ENCODE peak calls at places on chromosome 15, in six cellular contexts. W is AG09309, Q is kidney epithelial cell, J is stomach, T is fibroblast of lung, U is AG04450. H is an unnamed sample.
A peak's percentile ranks its signal among the peaks of the same experiment; 100 is the strongest.

GRCh38 chr15:80191897-80192595 is 39.2 kb downstream of the FAH start:
- DNase-seq in J (no peak), U (no peak), W (no peak), T (no peak), Q (no peak), H (no peak)

GRCh38 chr15:93244691-93245615 is 155.9 kb upstream of the RGMA start:
- DNase-seq in J (no peak), T (no peak), Q (no peak), W (no peak), U (no peak), H (no peak)

GRCh38 chr15:48472756-48473155 is 141.5 kb downstream of the DUT start:
- DNase-seq in Q (no peak), T (peak; percentile 51), J (no peak), W (no peak), U (no peak), H (no peak)

GRCh38 chr15:32107477-32108080 is 77.3 kb downstream of the CHRNA7 start:
- DNase-seq in T (no peak), W (no peak), Q (no peak), U (no peak), J (no peak), H (no peak)

GRCh38 chr15:57298204-57298603 is 78.1 kb upstream of the CGNL1 start:
- DNase-seq in J (no peak), W (no peak), T (peak; percentile 60), Q (no peak), U (peak; percentile 32), H (no peak)

GRCh38 chr15:39745415-39745814 is 37.2 kb downstream of the FSIP1 start:
- DNase-seq in Q (no peak), U (no peak), J (no peak), T (no peak), W (no peak), H (no peak)

GRCh38 chr15:34578283-34578674 is 5.2 kb downstream of the GOLGA8B start:
- DNase-seq in J (no peak), Q (no peak), U (no peak), W (no peak), T (no peak), H (no peak)

GRCh38 chr15:55434989-55435825 is 26.9 kb downstream of the PIERCE2 start:
- DNase-seq in Q (peak; percentile 2), T (peak; percentile 49), W (peak; percentile 23), J (no peak), U (peak; percentile 37), H (peak; percentile 7)

GRCh38 chr15:70323111-70323851 is 225.6 kb upstream of the TLE3 start:
- DNase-seq in W (no peak), T (peak; percentile 75), Q (no peak), U (no peak), J (peak; percentile 38), H (no peak)

GRCh38 chr15:96586901-96587300 is 256.4 kb downstream of the NR2F2 start:
- DNase-seq in T (no peak), J (no peak), U (no peak), Q (no peak), W (no peak), H (no peak)

GRCh38 chr15:66019377-66019776 is 150.1 kb downstream of the RAB11A start:
- DNase-seq in U (no peak), W (no peak), Q (no peak), T (no peak), J (no peak), H (no peak)

GRCh38 chr15:72281713-72282112 is 9.4 kb upstream of the PARP6 start:
- DNase-seq in W (no peak), T (no peak), Q (no peak), U (no peak), J (no peak), H (no peak)

GRCh38 chr15:22951381-22952280 is 28.5 kb downstream of the CYFIP1 start:
- DNase-seq in Q (no peak), J (no peak), U (no peak), T (no peak), W (no peak), H (no peak)

GRCh38 chr15:25426896-25427610 is 11.8 kb downstream of the UBE3A start:
- DNase-seq in T (no peak), J (no peak), U (no peak), Q (no peak), W (no peak), H (no peak)

GRCh38 chr15:64247906-64248541 is 85.2 kb upstream of the PPIB start:
- DNase-seq in U (peak; percentile 60), W (peak; percentile 55), J (no peak), Q (peak; percentile 92), T (peak; percentile 93), H (peak; percentile 70)

GRCh38 chr15:63389902-63390301 is 8.3 kb upstream of the CA12 start:
- DNase-seq in J (peak; percentile 96), T (no peak), U (no peak), Q (no peak), W (no peak), H (no peak)

GRCh38 chr15:56736308-56736707 is 3.0 kb upstream of the ZNF280D start:
- DNase-seq in Q (no peak), U (no peak), W (no peak), T (peak; percentile 71), J (no peak), H (no peak)

GRCh38 chr15:83810110-83810509 is 156.2 kb downstream of the ADAMTSL3 start:
- DNase-seq in W (no peak), T (no peak), Q (no peak), J (no peak), U (no peak), H (no peak)

GRCh38 chr15:72339777-72340177 is 19.8 kb upstream of the CELF6 start:
- DNase-seq in U (peak; percentile 80), W (peak; percentile 98), Q (peak; percentile 56), J (no peak), T (peak; percentile 86), H (peak; percentile 77)

GRCh38 chr15:51448592-51449494 is 107.4 kb downstream of the GLDN start:
- DNase-seq in W (peak; percentile 16), T (no peak), Q (no peak), U (no peak), J (no peak), H (no peak)

GRCh38 chr15:75666823-75667501 is 19.2 kb downstream of the SNX33 start:
- DNase-seq in W (peak; percentile 97), J (peak; percentile 65), T (peak; percentile 99), U (peak; percentile 91), Q (peak; percentile 89), H (peak; percentile 99)

GRCh38 chr15:44181410-44181809 is 13.7 kb downstream of the FRMD5 start:
- DNase-seq in J (no peak), U (no peak), Q (no peak), W (no peak), T (no peak), H (no peak)

GRCh38 chr15:34984884-34985630 is 3.0 kb downstream of the ZNF770 start:
- DNase-seq in Q (no peak), T (peak; percentile 52), J (no peak), U (no peak), W (no peak), H (no peak)

GRCh38 chr15:74889390-74889881 is 406 bp upstream of the MPI start:
- DNase-seq in W (no peak), Q (no peak), J (peak; percentile 34), U (no peak), T (peak; percentile 65), H (no peak)

GRCh38 chr15:43517354-43518072 is at the start of gene MAP1A:
- DNase-seq in T (peak; percentile 71), U (no peak), Q (no peak), W (no peak), J (no peak), H (no peak)

GRCh38 chr15:20106026-20106425 is 435.6 kb downstream of the GOLGA6L6 start:
- DNase-seq in Q (no peak), T (no peak), J (peak; percentile 26), U (no peak), W (no peak), H (no peak)

GRCh38 chr15:80186066-80186465 is 33.3 kb downstream of the FAH start:
- DNase-seq in Q (no peak), W (no peak), J (no peak), U (no peak), T (no peak), H (no peak)

GRCh38 chr15:47412802-47413201 is 304.5 kb upstream of the SEMA6D start:
- DNase-seq in T (no peak), W (no peak), U (no peak), Q (no peak), J (no peak), H (no peak)

GRCh38 chr15:70032509-70032908 is 65.2 kb downstream of the TLE3 start:
- DNase-seq in T (no peak), Q (no peak), J (no peak), U (no peak), W (no peak), H (no peak)

GRCh38 chr15:52857937-52858336 is 67.8 kb upstream of the ONECUT1 start:
- DNase-seq in T (peak; percentile 7), U (no peak), J (no peak), W (no peak), Q (no peak), H (no peak)

GRCh38 chr15:68272797-68273271 is 4.7 kb upstream of the FEM1B start:
- DNase-seq in U (no peak), W (no peak), Q (no peak), J (no peak), T (peak; percentile 89), H (peak; percentile 61)

GRCh38 chr15:61155741-61156700 is 73.1 kb downstream of the RORA start:
- DNase-seq in W (no peak), J (no peak), U (no peak), T (peak; percentile 42), Q (peak; percentile 10), H (no peak)
- TF ChIP-seq CTCF in W (no peak), J (no peak), U (peak; percentile 4), T (no peak), Q (peak; percentile 3), H (no peak)

GRCh38 chr15:90711842-90712241 is 5.3 kb upstream of the BLM start:
- DNase-seq in T (no peak), Q (no peak), U (no peak), W (no peak), J (no peak), H (no peak)
- H3K4me3 ChIP-seq in T (no peak overlapping the region), Q (no peak overlapping the region), U (no peak overlapping the region), W (no peak overlapping the region), J (no peak overlapping the region), H (no peak overlapping the region)

GRCh38 chr15:85048430-85048829 is 66.8 kb downstream of the PDE8A start:
- DNase-seq in J (no peak), T (peak; percentile 60), U (no peak), Q (no peak), W (no peak), H (no peak)

GRCh38 chr15:85045615-85046014 is 64.0 kb downstream of the PDE8A start:
- DNase-seq in J (no peak), W (no peak), U (no peak), Q (no peak), T (no peak), H (no peak)

GRCh38 chr15:85047271-85047948 is 65.8 kb downstream of the PDE8A start:
- DNase-seq in U (peak; percentile 88), W (peak; percentile 75), J (no peak), T (peak; percentile 96), Q (peak; percentile 61), H (peak; percentile 79)

GRCh38 chr15:85044894-85045293 is 63.2 kb downstream of the PDE8A start:
- DNase-seq in U (no peak), W (no peak), T (no peak), Q (no peak), J (no peak), H (no peak)

GRCh38 chr15:85049805-85050204 is 68.1 kb downstream of the PDE8A start:
- DNase-seq in W (no peak), Q (no peak), T (no peak), U (no peak), J (no peak), H (no peak)
- TF ChIP-seq CTCF in W (no peak), Q (no peak), T (no peak), U (no peak), J (no peak), H (no peak)

GRCh38 chr15:40941078-40941527 is 12.0 kb downstream of the DLL4 start:
- DNase-seq in T (no peak), W (no peak), U (no peak), Q (no peak), J (no peak), H (no peak)
- H3K4me3 ChIP-seq in T (no peak overlapping the region), W (peak overlapping the region; percentile 18), U (peak overlapping the region; percentile 50), Q (peak overlapping the region; percentile 34), J (peak overlapping the region; percentile 56), H (peak overlapping the region; percentile 49)

H was measured in AG04449.